ENCODE peak calls at places on chromosomes 1 and 21, in four cellular contexts. Z, P, G and F are unnamed samples. For H3K4me1, the result is how much of the 10 kb centered on the place peaks cover.

GRCh38 chr1:41368801-41369200 is 7.6 kb downstream of the FOXO6 start:
- DNase-seq in P (peak), G (no peak), Z (no peak), F (no peak)

GRCh38 chr1:32242341-32242851 is 4.6 kb upstream of the FAM167B start:
- DNase-seq in Z (no peak), P (peak), G (peak), F (no peak)

GRCh38 chr1:34163792-34164509 is 1.1 kb downstream of the CSMD2 start:
- DNase-seq in G (no peak), P (peak), Z (no peak), F (no peak)

GRCh38 chr1:209855623-209856022 is 27.9 kb downstream of the UTP25 start:
- DNase-seq in Z (no peak), G (no peak), P (no peak), F (no peak)

GRCh38 chr1:172431224-172431623 is 10.7 kb downstream of the C1orf105 start:
- DNase-seq in G (no peak), Z (no peak), P (no peak), F (no peak)

GRCh38 chr1:85683292-85684025 is 24.8 kb downstream of the ZNHIT6 start:
- DNase-seq in G (no peak), P (no peak), Z (no peak), F (no peak)

GRCh38 chr1:174743654-174744561 is 255.8 kb upstream of the CACYBP start:
- DNase-seq in Z (no peak), P (no peak), G (no peak), F (no peak)

GRCh38 chr1:214362188-214362882 is 81.4 kb downstream of the SMYD2 start:
- DNase-seq in G (no peak), P (peak), Z (no peak), F (no peak)

GRCh38 chr1:165629848-165630628 is 996 bp upstream of the MGST3 start:
- DNase-seq in G (no peak), P (no peak), Z (no peak), F (no peak)

GRCh38 chr21:42406201-42406601 is 2.5 kb downstream of the UBASH3A start:
- DNase-seq in P (no peak), G (no peak), Z (no peak), F (peak)

GRCh38 chr1:214341918-214342317 is 61.0 kb downstream of the SMYD2 start:
- DNase-seq in P (no peak), G (no peak), Z (no peak), F (no peak)

GRCh38 chr1:12532405-12533315 is 85.3 kb downstream of the DHRS3 start:
- DNase-seq in Z (no peak), P (no peak), G (no peak), F (peak)

GRCh38 chr1:94296018-94296417 is 58.6 kb upstream of the ARHGAP29 start:
- DNase-seq in G (no peak), P (no peak), Z (no peak), F (no peak)

GRCh38 chr1:214641214-214641895 is 38.4 kb downstream of the CENPF start:
- DNase-seq in P (no peak), G (no peak), Z (no peak), F (no peak)

GRCh38 chr1:41362749-41363631 is 1.8 kb downstream of the FOXO6 start:
- DNase-seq in Z (no peak), P (no peak), G (no peak), F (no peak)

GRCh38 chr1:204462229-204462561 is 32.4 kb downstream of the PIK3C2B start:
- DNase-seq in G (no peak), P (no peak), Z (no peak), F (no peak)

GRCh38 chr1:157319567-157319966 is 181.4 kb upstream of the ETV3 start:
- DNase-seq in Z (no peak), P (no peak), G (no peak), F (no peak)

GRCh38 chr1:183575606-183576005 is 14.7 kb downstream of the NCF2 start:
- DNase-seq in G (no peak), P (no peak), Z (no peak), F (no peak)

GRCh38 chr1:53246261-53247134 is 8.2 kb upstream of the MAGOH start:
- DNase-seq in G (no peak), Z (no peak), P (no peak), F (no peak)

DNA sequence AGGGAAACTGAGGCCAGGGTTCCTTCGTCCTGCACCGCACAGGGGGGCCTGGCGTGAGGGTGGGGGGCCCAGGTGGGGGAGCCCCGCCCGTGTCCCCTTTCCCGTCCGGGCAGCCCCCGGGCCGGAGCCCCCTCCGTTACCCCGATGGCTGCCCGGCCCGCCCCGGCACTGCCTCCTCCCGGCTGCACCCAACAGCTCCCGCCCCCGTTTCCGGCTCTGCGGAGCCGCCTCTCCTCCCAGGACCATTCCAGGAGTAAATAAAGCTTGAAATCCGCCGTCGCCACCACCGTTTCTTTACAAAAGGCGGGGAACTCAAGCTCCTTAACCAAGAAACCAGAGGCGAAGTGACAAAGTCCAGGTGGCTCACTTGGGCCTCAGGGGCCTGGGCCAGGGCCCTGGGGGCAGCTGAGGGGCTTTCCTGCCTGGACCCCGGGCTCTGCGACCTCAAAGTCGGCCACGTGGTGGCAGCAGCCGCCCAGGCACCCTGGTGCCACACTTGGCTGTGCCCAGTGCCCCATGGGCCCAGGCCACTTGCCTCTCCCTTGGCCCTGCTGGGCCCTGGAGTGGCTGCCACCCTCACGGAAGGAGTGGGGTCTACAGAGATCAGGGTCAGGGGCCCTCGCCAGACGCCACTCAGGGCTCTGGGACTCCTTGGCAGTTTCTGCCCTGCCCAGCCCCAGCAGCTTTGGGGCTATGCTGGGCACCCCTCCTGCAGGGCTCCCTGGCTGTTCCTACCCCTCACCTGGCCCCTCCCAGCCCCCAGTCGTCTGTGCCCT is 514 bp upstream of the FAAP20 start:
- DNase-seq in Z (peak), G (peak), P (peak), F (peak)
- H3K4me1 ChIP-seq in Z (under half), G (half or more), P (half or more), F (under half)

GRCh38 chr1:212381509-212381908 is 33.2 kb downstream of the PACC1 start:
- DNase-seq in G (no peak), Z (no peak), P (no peak), F (no peak)
- TF ChIP-seq CTCF in G (no peak), Z (no peak), P (no peak), F (no peak)

DNA sequence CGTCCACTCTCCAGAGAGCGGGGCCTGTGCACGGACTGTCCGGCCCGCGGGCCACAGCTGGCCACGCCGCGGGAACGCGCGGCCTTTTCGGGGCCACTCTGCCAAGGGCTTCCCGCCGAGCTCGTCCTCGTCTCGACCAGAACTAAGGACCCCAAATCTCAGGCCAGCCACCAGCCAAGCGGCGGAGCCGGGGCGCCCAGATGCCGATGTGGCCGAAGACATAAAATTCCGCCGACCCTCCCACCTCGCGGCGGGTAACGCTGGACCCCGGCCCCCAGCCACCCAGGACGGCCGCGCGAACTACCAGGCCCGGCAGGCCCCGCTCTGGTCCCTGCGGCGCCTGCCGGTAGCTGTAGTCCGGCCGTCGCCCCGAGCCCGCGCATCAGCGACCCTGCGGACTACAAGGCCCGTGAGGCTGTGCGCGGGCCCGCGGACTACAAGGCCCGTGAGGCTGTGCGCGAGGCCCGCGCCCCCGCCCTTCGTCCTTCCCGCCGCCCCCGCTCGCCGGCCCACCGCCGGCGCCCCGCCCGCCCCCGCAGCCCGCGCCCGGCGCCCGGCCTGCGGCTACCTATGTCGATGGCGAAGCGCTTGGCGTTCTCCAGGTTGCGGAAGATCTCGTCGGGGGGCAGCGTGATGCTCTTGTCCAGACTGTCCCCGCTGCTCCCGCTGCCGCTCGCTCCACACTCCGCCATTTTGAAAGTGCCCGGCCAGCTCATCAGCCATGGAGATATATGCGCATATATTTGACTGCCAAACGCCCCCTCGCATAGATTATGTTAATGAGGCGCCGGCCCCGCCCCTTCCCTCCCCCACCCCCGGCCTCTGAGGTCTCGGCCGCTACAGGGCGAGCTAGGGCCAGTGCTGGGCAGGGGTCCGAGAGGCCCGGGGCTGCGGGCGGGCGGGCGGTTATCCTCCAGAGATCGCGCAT is at the start of gene PANK4:
- DNase-seq in G (peak), Z (peak), P (peak), F (peak)
- H3K4me1 ChIP-seq in G (half or more), Z (under half), P (half or more), F (half or more)

DNA sequence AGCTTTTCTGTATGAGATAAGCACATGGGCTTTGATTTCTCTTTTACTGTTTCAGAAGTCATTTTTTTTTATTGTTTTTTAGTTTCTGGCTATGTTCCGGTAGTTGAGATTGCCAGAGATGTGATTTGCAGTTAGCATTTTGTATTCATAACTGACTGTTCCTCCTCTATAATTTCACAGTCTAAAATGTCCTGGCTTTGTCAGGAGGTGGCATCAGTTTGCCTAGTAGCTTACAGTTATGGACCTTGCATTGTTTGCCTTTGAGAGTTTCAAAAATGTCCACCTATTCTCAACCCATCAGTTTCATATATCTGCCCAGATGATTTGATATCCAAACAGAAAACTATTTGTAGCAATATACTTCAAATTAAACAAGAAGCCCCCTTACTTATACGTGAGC is 39.5 kb upstream of the ST6GALNAC3 start:
- DNase-seq in P (no peak), Z (no peak), G (no peak), F (no peak)
- TF ChIP-seq CTCF in P (no peak), Z (peak), G (peak), F (peak)

GRCh38 chr1:192954705-192955265 is 104.4 kb downstream of the UCHL5 start:
- DNase-seq in P (no peak), G (no peak), Z (no peak), F (no peak)
- H3K4me1 ChIP-seq in P (under half), G (under half), Z (under half), F (under half)

DNA sequence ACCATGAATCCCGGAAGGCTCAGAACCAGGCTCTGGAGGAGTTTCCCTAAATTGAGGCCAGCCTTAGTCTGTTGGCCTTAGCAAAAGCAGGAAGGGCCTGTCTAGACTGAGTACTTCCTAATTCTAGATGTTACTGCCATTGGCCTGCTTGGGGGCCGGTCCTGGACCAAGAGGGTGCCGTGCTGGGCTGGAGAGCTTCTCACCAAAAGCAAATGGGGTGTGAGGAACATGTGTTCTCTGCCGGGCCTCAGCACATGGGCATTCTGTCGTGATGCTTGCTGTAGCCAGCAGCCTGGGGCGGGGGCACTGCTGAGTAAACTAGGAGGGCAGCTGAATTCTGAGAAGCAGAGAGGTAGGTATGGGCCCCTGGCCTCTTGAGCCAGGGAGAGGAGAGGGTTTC is 35.7 kb upstream of the MAN1C1 start:
- DNase-seq in P (no peak), Z (peak), G (no peak), F (no peak)
- TF ChIP-seq CTCF in P (no peak), Z (no peak), G (no peak), F (no peak)

GRCh38 chr1:25733271-25733670 is 66.7 kb upstream of the SELENON start:
- DNase-seq in Z (no peak), P (no peak), G (no peak), F (peak)
- H3K4me1 ChIP-seq in Z (half or more), P (under half), G (half or more), F (under half)

DNA sequence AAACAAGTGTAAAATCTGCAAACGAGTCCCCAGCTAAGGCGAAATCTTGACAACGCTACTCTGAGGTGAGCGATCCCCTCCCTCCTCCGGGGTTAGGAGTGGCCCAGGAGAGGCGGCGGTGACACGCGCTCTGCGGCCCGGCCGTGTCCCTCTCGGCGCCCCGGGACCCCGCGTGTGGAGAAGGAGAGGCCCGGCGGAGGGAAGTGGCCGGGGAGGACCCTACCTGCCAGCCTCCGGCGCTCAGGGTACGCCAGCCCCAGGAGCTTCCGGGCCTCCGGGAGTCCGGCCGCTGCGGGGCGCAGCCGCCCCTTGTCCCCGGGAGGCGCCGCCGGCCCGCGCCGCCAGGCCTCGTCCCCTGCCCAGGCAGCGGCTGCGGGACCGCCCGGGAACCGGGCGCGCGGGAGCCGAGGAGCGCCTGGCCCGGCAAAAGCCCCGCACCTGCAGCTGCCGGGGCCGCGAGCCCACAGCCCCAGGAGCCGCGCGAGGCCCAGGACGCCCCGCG is 543 bp downstream of the ABCB10 start:
- DNase-seq in Z (peak), G (peak), P (peak), F (peak)
- TF ChIP-seq CTCF in Z (no peak), G (no peak), P (no peak), F (peak)

GRCh38 chr21:33266050-33266783 is at the start of gene IL10RB:
- DNase-seq in P (peak), Z (peak), G (peak), F (peak)
- H3K4me1 ChIP-seq in P (under half), Z (under half), G (under half), F (under half)